ENCODE peak calls at places on chromosomes 5 and 9, in seven cellular contexts. R is stimulated activated CD8-positive, alpha-beta memory T cell treated with anti-CD3 and anti-CD28 coated beads, Interleukin-4, amount 100 ng/mL, for 48 hours; Z is memory B cell; Y is nephron progenitor cell; E is HCEC 1CT; T is AML-193; C is fibroblast of lung. S is an unnamed sample.

GRCh38 chr5:154740483-154740882 is 14.7 kb upstream of the LARP1 start:
- DNase-seq in E (peak), C (peak), Z (no peak), T (no peak), Y (no peak), R (no peak), S (no peak)

GRCh38 chr9:110029422-110029814 is 178.5 kb downstream of the C9orf152 start:
- DNase-seq in Y (no peak), Z (no peak), C (peak), E (peak), T (peak), R (no peak), S (no peak)

GRCh38 chr5:175104682-175105081 is 339.3 kb downstream of the DRD1 start:
- DNase-seq in C (no peak), R (no peak), T (no peak), Z (no peak), E (no peak), Y (no peak), S (no peak)

GRCh38 chr9:116572095-116572748 is 114.9 kb upstream of the TRIM32 start:
- DNase-seq in Z (no peak), C (peak), E (peak), R (peak), T (peak), Y (peak), S (peak)

GRCh38 chr5:86665984-86666760 is 48.4 kb downstream of the COX7C start:
- DNase-seq in Y (no peak), T (no peak), E (no peak), R (peak), C (no peak), Z (peak), S (no peak)

GRCh38 chr9:17807670-17808282 is 228.9 kb downstream of the SH3GL2 start:
- DNase-seq in C (no peak), Y (no peak), E (no peak), Z (no peak), T (no peak), R (no peak), S (no peak)

GRCh38 chr9:68530618-68531017 is 10.1 kb downstream of the TMEM252 start:
- DNase-seq in R (no peak), C (peak), E (no peak), Y (peak), Z (no peak), T (no peak), S (no peak)

GRCh38 chr5:15763754-15764153 is 263.8 kb downstream of the FBXL7 start:
- DNase-seq in C (peak), E (peak), R (no peak), Z (no peak), T (no peak), Y (no peak), S (no peak)

GRCh38 chr5:136056771-136057335 is 28.1 kb downstream of the TGFBI start:
- DNase-seq in C (no peak), T (no peak), Z (no peak), Y (no peak), R (no peak), E (no peak), S (no peak)

S was measured in stimulated activated naive B cell treated with anti-CD40 and anti-IgM and Interleukin-4, amounts not matched to agents 10 μg/mL and 1 μg/mL and 100 μg/mL, for 72 hours.